ENCODE peak calls at places on chromosomes 4 and X, in five cellular contexts. One of them, this sample, is unnamed.

GRCh38 chr4:31674313-31674947 is 954.3 kb downstream of the PCDH7 start:
- DNase-seq in K562: no peak
- DNase-seq in IMR-90: peak
- DNase-seq in HepG2: no peak
- DNase-seq in H1: no peak
- DNase-seq in this sample: no peak

GRCh38 chrX:48966796-48967579 is 4.7 kb downstream of the KCND1 start:
- DNase-seq in HepG2: no peak
- DNase-seq in H1: no peak
- DNase-seq in K562: no peak
- DNase-seq in IMR-90: peak
- DNase-seq in this sample: no peak

GRCh38 chrX:139907078-139907477 is 25.8 kb downstream of the ATP11C start:
- DNase-seq in H1: no peak
- DNase-seq in IMR-90: no peak
- DNase-seq in K562: no peak
- DNase-seq in HepG2: no peak
- DNase-seq in this sample: no peak

GRCh38 chr4:77854431-77855111 is 8.1 kb upstream of the MRPL1 start:
- DNase-seq in H1: no peak
- DNase-seq in K562: no peak
- DNase-seq in HepG2: no peak
- DNase-seq in IMR-90: no peak
- DNase-seq in this sample: no peak

GRCh38 chr4:73309211-73309610 is 50.6 kb upstream of the ANKRD17 start:
- DNase-seq in K562: no peak
- DNase-seq in HepG2: no peak
- DNase-seq in IMR-90: peak
- DNase-seq in H1: no peak
- DNase-seq in this sample: no peak

GRCh38 chr4:12933760-12934221 is 550.3 kb downstream of the RAB28 start:
- DNase-seq in HepG2: peak
- DNase-seq in H1: no peak
- DNase-seq in K562: no peak
- DNase-seq in IMR-90: no peak
- DNase-seq in this sample: no peak

GRCh38 chrX:134734343-134735001 is 76.2 kb upstream of the PLAC1 start:
- DNase-seq in IMR-90: peak
- DNase-seq in HepG2: no peak
- DNase-seq in H1: no peak
- DNase-seq in K562: no peak
- DNase-seq in this sample: no peak

GRCh38 chr4:26145212-26145611 is 175.6 kb upstream of the RBPJ start:
- DNase-seq in H1: no peak
- DNase-seq in HepG2: peak
- DNase-seq in K562: no peak
- DNase-seq in IMR-90: no peak
- DNase-seq in this sample: no peak

GRCh38 chrX:131944936-131945902 is 77.9 kb upstream of the STK26 start:
- DNase-seq in HepG2: no peak
- DNase-seq in IMR-90: no peak
- DNase-seq in H1: no peak
- DNase-seq in K562: no peak
- DNase-seq in this sample: no peak

GRCh38 chr4:149549911-149550310 is 265.7 kb downstream of the IQCM start:
- DNase-seq in H1: no peak
- DNase-seq in K562: no peak
- DNase-seq in IMR-90: no peak
- DNase-seq in HepG2: no peak
- DNase-seq in this sample: no peak

GRCh38 chrX:39772057-39772832 is 325.5 kb downstream of the BCOR start:
- DNase-seq in IMR-90: peak
- DNase-seq in HepG2: peak
- DNase-seq in K562: peak
- DNase-seq in H1: no peak
- DNase-seq in this sample: no peak

GRCh38 chr4:95212692-95213091 is 336.1 kb downstream of the UNC5C start:
- DNase-seq in HepG2: no peak
- DNase-seq in H1: no peak
- DNase-seq in K562: no peak
- DNase-seq in IMR-90: no peak
- DNase-seq in this sample: no peak

GRCh38 chrX:29237972-29238371 is 650.7 kb downstream of the IL1RAPL1 start:
- DNase-seq in HepG2: no peak
- DNase-seq in H1: no peak
- DNase-seq in IMR-90: peak
- DNase-seq in K562: no peak
- DNase-seq in this sample: no peak

GRCh38 chr4:182085051-182085480 is 158.1 kb upstream of the TENM3 start:
- DNase-seq in H1: peak
- DNase-seq in IMR-90: no peak
- DNase-seq in HepG2: no peak
- DNase-seq in K562: no peak
- DNase-seq in this sample: no peak

GRCh38 chrX:3712080-3712869 is 1.2 kb downstream of the PRKX start:
- DNase-seq in IMR-90: peak
- DNase-seq in H1: no peak
- DNase-seq in HepG2: no peak
- DNase-seq in K562: no peak
- DNase-seq in this sample: no peak

GRCh38 chr4:6008766-6009385 is 9.4 kb downstream of the C4orf50 start:
- DNase-seq in IMR-90: no peak
- DNase-seq in HepG2: no peak
- DNase-seq in H1: no peak
- DNase-seq in K562: no peak
- DNase-seq in this sample: no peak

GRCh38 chr4:161376275-161376674 is 787.5 kb downstream of the FSTL5 start:
- DNase-seq in HepG2: no peak
- DNase-seq in K562: no peak
- DNase-seq in H1: no peak
- DNase-seq in IMR-90: no peak
- DNase-seq in this sample: no peak

GRCh38 chr4:157223446-157223845 is 2.9 kb downstream of the GRIA2 start:
- DNase-seq in H1: no peak
- DNase-seq in K562: no peak
- DNase-seq in HepG2: no peak
- DNase-seq in IMR-90: no peak
- DNase-seq in this sample: no peak

GRCh38 chr4:54063737-54064316 is 578 bp downstream of the CHIC2 start:
- DNase-seq in K562: peak
- DNase-seq in HepG2: peak
- DNase-seq in IMR-90: no peak
- DNase-seq in H1: no peak
- DNase-seq in this sample: peak

GRCh38 chrX:101117701-101118100 is 19.7 kb downstream of the CENPI start:
- DNase-seq in IMR-90: peak
- DNase-seq in K562: no peak
- DNase-seq in HepG2: no peak
- DNase-seq in H1: no peak
- DNase-seq in this sample: no peak

GRCh38 chrX:39903343-39903742 is 194.4 kb downstream of the BCOR start:
- DNase-seq in HepG2: no peak
- DNase-seq in H1: no peak
- DNase-seq in K562: no peak
- DNase-seq in IMR-90: peak
- DNase-seq in this sample: no peak

GRCh38 chr4:84879651-84880200 is 86.8 kb downstream of the WDFY3 start:
- DNase-seq in K562: no peak
- DNase-seq in IMR-90: peak
- DNase-seq in H1: no peak
- DNase-seq in HepG2: no peak
- DNase-seq in this sample: no peak

GRCh38 chrX:102155806-102156179 is at the start of gene BEX5:
- DNase-seq in K562: peak
- DNase-seq in IMR-90: no peak
- DNase-seq in H1: no peak
- DNase-seq in HepG2: no peak
- DNase-seq in this sample: no peak

GRCh38 chr4:124330045-124330444 is 382.5 kb downstream of the ANKRD50 start:
- DNase-seq in K562: no peak
- DNase-seq in IMR-90: no peak
- DNase-seq in H1: no peak
- DNase-seq in HepG2: no peak
- DNase-seq in this sample: no peak
- TF ChIP-seq MAFK in K562: no peak
- TF ChIP-seq MAFK in IMR-90: no peak
- TF ChIP-seq MAFK in H1: no peak
- TF ChIP-seq MAFK in HepG2: no peak
- TF ChIP-seq MAFK in this sample: no peak

GRCh38 chr4:15963568-15963967 is 593 bp upstream of the FGFBP2 start:
- DNase-seq in IMR-90: no peak
- DNase-seq in H1: no peak
- DNase-seq in HepG2: no peak
- DNase-seq in K562: no peak
- DNase-seq in this sample: no peak

GRCh38 chr4:15964159-15964558 is 1.2 kb upstream of the FGFBP2 start:
- DNase-seq in IMR-90: no peak
- DNase-seq in H1: no peak
- DNase-seq in HepG2: no peak
- DNase-seq in K562: no peak
- DNase-seq in this sample: no peak

GRCh38 chr4:15961778-15962510 is 1.0 kb downstream of the FGFBP2 start:
- DNase-seq in HepG2: no peak
- DNase-seq in H1: no peak
- DNase-seq in IMR-90: no peak
- DNase-seq in K562: no peak
- DNase-seq in this sample: no peak

GRCh38 chr4:15965325-15965724 is 2.4 kb upstream of the FGFBP2 start:
- DNase-seq in H1: no peak
- DNase-seq in IMR-90: no peak
- DNase-seq in K562: no peak
- DNase-seq in HepG2: no peak
- DNase-seq in this sample: no peak

DNA sequence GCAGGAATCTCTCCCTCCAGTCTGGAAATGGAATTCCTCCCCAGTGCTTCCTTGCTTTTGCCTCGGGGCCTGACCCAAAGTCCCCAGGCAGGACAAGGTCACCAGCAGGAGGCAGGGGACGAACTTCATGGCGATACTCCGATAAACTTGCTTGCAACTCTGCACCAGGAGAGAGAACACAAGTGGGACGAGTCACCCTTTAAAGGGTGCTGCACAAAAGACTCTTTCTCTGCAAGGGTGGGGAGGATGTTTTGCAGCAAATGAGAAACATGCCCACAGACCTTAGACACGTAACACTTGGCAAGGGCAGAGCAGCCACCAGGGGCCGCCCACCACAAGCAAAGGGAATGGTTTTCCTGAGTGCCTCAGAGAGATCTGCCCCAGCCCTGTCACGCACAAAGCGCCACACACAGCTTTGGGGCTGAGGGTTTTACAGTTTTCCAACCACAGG is at the start of gene FGFBP2:
- DNase-seq in HepG2: peak
- DNase-seq in IMR-90: peak
- DNase-seq in H1: peak
- DNase-seq in K562: peak
- DNase-seq in this sample: peak
- TF ChIP-seq MAFK in HepG2: no peak
- TF ChIP-seq MAFK in IMR-90: no peak
- TF ChIP-seq MAFK in H1: no peak
- TF ChIP-seq MAFK in K562: no peak
- TF ChIP-seq MAFK in this sample: no peak

GRCh38 chr4:40317921-40318658 is 17.0 kb upstream of the CHRNA9 start:
- DNase-seq in H1: no peak
- DNase-seq in K562: no peak
- DNase-seq in IMR-90: no peak
- DNase-seq in HepG2: no peak
- DNase-seq in this sample: no peak

GRCh38 chr4:40325406-40326019 is 9.6 kb upstream of the CHRNA9 start:
- DNase-seq in K562: peak
- DNase-seq in HepG2: peak
- DNase-seq in H1: no peak
- DNase-seq in IMR-90: peak
- DNase-seq in this sample: peak

GRCh38 chr4:40322853-40323252 is 12.3 kb upstream of the CHRNA9 start:
- DNase-seq in H1: no peak
- DNase-seq in K562: no peak
- DNase-seq in IMR-90: no peak
- DNase-seq in HepG2: no peak
- DNase-seq in this sample: no peak

GRCh38 chr4:40323866-40324265 is 11.3 kb upstream of the CHRNA9 start:
- DNase-seq in HepG2: no peak
- DNase-seq in K562: peak
- DNase-seq in IMR-90: no peak
- DNase-seq in H1: no peak
- DNase-seq in this sample: no peak

DNA sequence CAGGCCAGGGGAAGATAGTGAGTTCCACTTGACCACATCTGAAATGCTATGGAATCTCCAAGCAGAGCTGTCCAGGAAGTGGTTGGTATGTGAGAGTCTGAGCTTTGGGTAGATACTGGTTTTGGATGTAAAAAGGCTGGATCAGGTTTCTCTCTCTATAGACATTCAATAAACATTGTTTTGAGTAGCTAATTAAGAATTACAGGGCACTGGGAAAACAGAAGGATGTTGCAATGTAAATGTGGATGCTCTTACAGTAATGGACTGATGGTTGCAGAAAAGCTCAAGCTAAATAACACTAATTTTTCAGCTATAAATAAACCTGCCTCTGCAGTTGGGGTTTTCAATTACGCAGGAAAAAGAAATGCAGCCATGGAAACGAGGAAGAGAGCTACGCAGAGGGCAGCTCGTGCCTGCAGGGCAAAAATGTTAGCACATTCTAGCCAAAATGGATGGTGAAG is 13.4 kb upstream of the CHRNA9 start:
- DNase-seq in HepG2: no peak
- DNase-seq in H1: no peak
- DNase-seq in IMR-90: peak
- DNase-seq in K562: no peak
- DNase-seq in this sample: no peak
- TF ChIP-seq MAFK in HepG2: no peak
- TF ChIP-seq MAFK in H1: no peak
- TF ChIP-seq MAFK in IMR-90: no peak
- TF ChIP-seq MAFK in K562: no peak
- TF ChIP-seq MAFK in this sample: no peak

DNA sequence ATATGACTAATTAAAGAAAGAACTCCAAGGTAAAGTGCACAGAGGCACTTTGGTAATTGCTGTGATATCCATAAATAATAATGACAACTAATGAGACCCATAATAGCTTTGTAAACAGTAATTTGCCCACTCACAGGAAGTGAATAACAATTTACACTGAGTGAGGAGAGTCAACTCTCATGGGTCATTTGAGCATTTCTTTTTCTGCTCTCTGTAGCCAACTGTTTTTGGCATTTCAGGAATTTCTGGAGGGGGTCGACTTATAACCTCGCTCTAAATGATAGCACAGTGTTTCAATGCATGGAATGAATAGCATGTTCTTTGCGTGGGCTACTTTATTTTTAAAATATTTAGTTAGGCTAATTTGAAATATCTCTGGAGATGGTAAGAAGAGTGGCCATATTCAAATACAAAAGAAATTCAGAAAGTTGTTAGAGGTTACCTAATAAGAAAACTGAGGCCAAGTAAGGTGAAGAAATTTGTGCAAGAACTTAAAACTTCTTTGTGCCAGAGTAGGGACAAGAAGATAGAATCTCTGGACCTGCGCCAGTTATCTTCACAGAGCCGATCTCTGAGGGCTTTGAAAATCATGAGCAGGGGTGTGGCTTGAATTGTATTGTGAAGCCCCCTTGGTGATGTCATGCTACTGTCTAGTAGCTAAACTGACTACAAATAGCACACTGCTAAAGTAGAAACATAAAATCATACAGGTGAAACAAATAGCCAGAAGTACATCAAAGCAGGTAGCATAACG is 184.4 kb downstream of the UGT8 start:
- DNase-seq in H1: no peak
- DNase-seq in IMR-90: no peak
- DNase-seq in K562: no peak
- DNase-seq in HepG2: no peak
- DNase-seq in this sample: no peak
- TF ChIP-seq MAFK in H1: no peak
- TF ChIP-seq MAFK in IMR-90: no peak
- TF ChIP-seq MAFK in K562: no peak
- TF ChIP-seq MAFK in HepG2: no peak
- TF ChIP-seq MAFK in this sample: no peak

This sample was measured in A549.